ENCODE peak calls at places on chromosomes 12 and 14, in seven cellular contexts. One of them, this sample, is unnamed.

GRCh38 chr14:61281186-61281676 is at the start of gene TMEM30B:
- DNase-seq in body of pancreas: peak
- DNase-seq in transverse colon: peak
- DNase-seq in HCT116: no peak
- DNase-seq in uterus: no peak
- DNase-seq in heart left ventricle: no peak
- DNase-seq in erythroblast: no peak
- DNase-seq in this sample: no peak

GRCh38 chr14:96484391-96484790 is 17.8 kb upstream of the PAPOLA start:
- DNase-seq in body of pancreas: no peak
- DNase-seq in transverse colon: no peak
- DNase-seq in HCT116: no peak
- DNase-seq in uterus: no peak
- DNase-seq in heart left ventricle: no peak
- DNase-seq in erythroblast: no peak
- DNase-seq in this sample: no peak

GRCh38 chr12:55957106-55957859 is 8.6 kb downstream of the PMEL start:
- DNase-seq in body of pancreas: peak
- DNase-seq in transverse colon: peak
- DNase-seq in HCT116: no peak
- DNase-seq in uterus: peak
- DNase-seq in heart left ventricle: no peak
- DNase-seq in erythroblast: no peak
- DNase-seq in this sample: no peak

GRCh38 chr12:52277486-52278245 is 3.2 kb downstream of the KRT86 start:
- DNase-seq in body of pancreas: no peak
- DNase-seq in transverse colon: no peak
- DNase-seq in HCT116: no peak
- DNase-seq in uterus: no peak
- DNase-seq in heart left ventricle: no peak
- DNase-seq in erythroblast: no peak
- DNase-seq in this sample: no peak

GRCh38 chr14:88005978-88006851 is 1.3 kb downstream of the GPR65 start:
- DNase-seq in body of pancreas: peak
- DNase-seq in transverse colon: peak
- DNase-seq in HCT116: no peak
- DNase-seq in uterus: no peak
- DNase-seq in heart left ventricle: no peak
- DNase-seq in erythroblast: peak
- DNase-seq in this sample: no peak

GRCh38 chr14:76348898-76349297 is 27.0 kb upstream of the ESRRB start:
- DNase-seq in body of pancreas: peak
- DNase-seq in transverse colon: no peak
- DNase-seq in HCT116: peak
- DNase-seq in uterus: peak
- DNase-seq in heart left ventricle: peak
- DNase-seq in erythroblast: no peak
- DNase-seq in this sample: peak

GRCh38 chr14:61461808-61462275 is 140.5 kb downstream of the PRKCH start:
- DNase-seq in body of pancreas: peak
- DNase-seq in transverse colon: no peak
- DNase-seq in HCT116: peak
- DNase-seq in uterus: no peak
- DNase-seq in heart left ventricle: no peak
- DNase-seq in erythroblast: peak
- DNase-seq in this sample: no peak

GRCh38 chr14:72543325-72543724 is 350.6 kb downstream of the DPF3 start:
- DNase-seq in body of pancreas: no peak
- DNase-seq in transverse colon: no peak
- DNase-seq in HCT116: no peak
- DNase-seq in uterus: no peak
- DNase-seq in heart left ventricle: no peak
- DNase-seq in erythroblast: no peak
- DNase-seq in this sample: no peak

GRCh38 chr12:112389228-112389627 is 7.0 kb upstream of the HECTD4 start:
- DNase-seq in body of pancreas: no peak
- DNase-seq in transverse colon: no peak
- DNase-seq in HCT116: no peak
- DNase-seq in uterus: no peak
- DNase-seq in heart left ventricle: no peak
- DNase-seq in erythroblast: no peak
- DNase-seq in this sample: no peak

GRCh38 chr12:82366182-82366581 is 7.9 kb downstream of the METTL25 start:
- DNase-seq in body of pancreas: no peak
- DNase-seq in transverse colon: no peak
- DNase-seq in HCT116: no peak
- DNase-seq in uterus: no peak
- DNase-seq in heart left ventricle: no peak
- DNase-seq in erythroblast: no peak
- DNase-seq in this sample: no peak

GRCh38 chr12:124855275-124855957 is 8.2 kb downstream of the SCARB1 start:
- DNase-seq in body of pancreas: no peak
- DNase-seq in transverse colon: no peak
- DNase-seq in HCT116: no peak
- DNase-seq in uterus: no peak
- DNase-seq in heart left ventricle: no peak
- DNase-seq in erythroblast: no peak
- DNase-seq in this sample: no peak

GRCh38 chr12:124857921-124858461 is 5.7 kb downstream of the SCARB1 start:
- DNase-seq in body of pancreas: no peak
- DNase-seq in transverse colon: no peak
- DNase-seq in HCT116: no peak
- DNase-seq in uterus: no peak
- DNase-seq in heart left ventricle: no peak
- DNase-seq in erythroblast: peak
- DNase-seq in this sample: no peak

GRCh38 chr12:124856842-124857178 is 6.9 kb downstream of the SCARB1 start:
- DNase-seq in body of pancreas: no peak
- DNase-seq in transverse colon: no peak
- DNase-seq in HCT116: no peak
- DNase-seq in uterus: no peak
- DNase-seq in heart left ventricle: no peak
- DNase-seq in erythroblast: no peak
- DNase-seq in this sample: no peak

GRCh38 chr12:124854637-124855184 is 9.0 kb downstream of the SCARB1 start:
- DNase-seq in body of pancreas: no peak
- DNase-seq in transverse colon: no peak
- DNase-seq in HCT116: no peak
- DNase-seq in uterus: no peak
- DNase-seq in heart left ventricle: no peak
- DNase-seq in erythroblast: no peak
- DNase-seq in this sample: no peak

GRCh38 chr12:124856132-124856841 is 7.4 kb downstream of the SCARB1 start:
- DNase-seq in body of pancreas: no peak
- DNase-seq in transverse colon: no peak
- DNase-seq in HCT116: no peak
- DNase-seq in uterus: no peak
- DNase-seq in heart left ventricle: no peak
- DNase-seq in erythroblast: peak
- DNase-seq in this sample: no peak
- TF ChIP-seq POLR2A in body of pancreas: no peak
- TF ChIP-seq POLR2A in transverse colon: no peak
- TF ChIP-seq POLR2A in HCT116: no peak
- TF ChIP-seq POLR2A in uterus: no peak
- TF ChIP-seq POLR2A in heart left ventricle: no peak
- TF ChIP-seq POLR2A in erythroblast: no peak
- TF ChIP-seq POLR2A in this sample: no peak

DNA sequence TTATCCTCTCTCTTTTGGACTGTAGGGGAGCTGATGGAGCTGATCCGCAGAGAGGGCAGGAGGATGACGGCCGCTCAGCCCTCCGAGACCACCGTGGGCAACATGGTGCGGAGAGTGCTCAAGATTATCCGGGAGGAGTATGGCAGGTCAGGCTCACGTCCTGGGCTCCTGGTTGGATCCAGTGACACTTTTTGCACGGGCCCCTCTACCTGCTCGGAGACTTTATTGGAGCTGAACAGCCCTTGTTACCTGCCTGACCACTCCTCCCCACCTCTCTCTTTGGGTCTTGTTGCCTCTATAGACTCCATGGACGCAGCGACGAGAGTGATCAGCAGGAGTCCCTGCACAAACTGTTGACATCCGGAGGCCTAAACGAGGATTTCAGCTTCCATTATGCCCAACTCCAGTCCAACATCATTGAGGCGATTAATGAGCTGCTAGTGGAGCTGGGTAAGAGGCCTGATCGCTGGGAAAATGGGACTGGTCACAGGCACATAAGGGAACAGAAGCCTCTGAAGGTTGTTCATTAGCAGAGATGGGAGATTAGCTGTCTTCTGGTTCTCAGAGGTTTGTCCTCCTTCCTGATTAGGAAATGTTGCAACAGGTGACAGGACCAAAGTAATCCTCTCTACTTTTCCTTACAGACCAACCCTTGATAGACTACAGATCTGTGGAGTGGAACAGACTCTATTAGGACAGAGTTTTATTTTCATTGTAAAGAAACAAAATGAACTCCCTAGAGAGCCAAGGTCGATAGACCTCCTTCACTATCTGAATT is 718 bp downstream of the EIF2B2 start:
- DNase-seq in body of pancreas: no peak
- DNase-seq in transverse colon: peak
- DNase-seq in HCT116: no peak
- DNase-seq in uterus: no peak
- DNase-seq in heart left ventricle: no peak
- DNase-seq in erythroblast: peak
- DNase-seq in this sample: no peak
- TF ChIP-seq POLR2A in body of pancreas: no peak
- TF ChIP-seq POLR2A in transverse colon: no peak
- TF ChIP-seq POLR2A in HCT116: no peak
- TF ChIP-seq POLR2A in uterus: no peak
- TF ChIP-seq POLR2A in heart left ventricle: no peak
- TF ChIP-seq POLR2A in erythroblast: no peak
- TF ChIP-seq POLR2A in this sample: no peak

DNA sequence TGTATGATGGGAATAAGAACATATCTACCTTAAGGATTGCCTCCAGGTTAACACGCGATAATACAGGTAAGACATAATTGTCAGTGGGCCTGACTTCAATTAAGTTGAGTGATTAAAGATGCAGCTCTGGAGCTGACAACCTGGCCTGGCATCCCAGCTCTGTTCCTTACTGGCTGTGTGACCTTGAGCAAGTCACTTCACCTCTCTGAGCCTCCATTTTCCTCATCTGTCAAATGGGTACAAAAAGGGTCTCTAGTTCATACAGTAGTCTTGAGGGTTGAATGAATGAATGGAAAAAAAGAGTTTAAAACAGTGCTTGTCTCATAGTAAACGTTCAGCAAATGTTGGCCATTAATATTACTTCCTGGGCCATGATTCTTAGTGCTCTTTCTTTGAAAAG is 213.9 kb downstream of the PHETA1 start:
- DNase-seq in body of pancreas: no peak
- DNase-seq in transverse colon: no peak
- DNase-seq in HCT116: no peak
- DNase-seq in uterus: no peak
- DNase-seq in heart left ventricle: no peak
- DNase-seq in erythroblast: no peak
- DNase-seq in this sample: no peak
- TF ChIP-seq POLR2A in body of pancreas: no peak
- TF ChIP-seq POLR2A in transverse colon: no peak
- TF ChIP-seq POLR2A in HCT116: no peak
- TF ChIP-seq POLR2A in uterus: no peak
- TF ChIP-seq POLR2A in heart left ventricle: no peak
- TF ChIP-seq POLR2A in erythroblast: no peak
- TF ChIP-seq POLR2A in this sample: no peak

GRCh38 chr12:121837680-121838079 is 21.0 kb downstream of the HPD start:
- DNase-seq in body of pancreas: no peak
- DNase-seq in transverse colon: no peak
- DNase-seq in HCT116: no peak
- DNase-seq in uterus: no peak
- DNase-seq in heart left ventricle: no peak
- DNase-seq in erythroblast: no peak
- DNase-seq in this sample: no peak

GRCh38 chr12:121843236-121843982 is 15.2 kb downstream of the HPD start:
- DNase-seq in body of pancreas: no peak
- DNase-seq in transverse colon: no peak
- DNase-seq in HCT116: no peak
- DNase-seq in uterus: no peak
- DNase-seq in heart left ventricle: no peak
- DNase-seq in erythroblast: no peak
- DNase-seq in this sample: no peak

GRCh38 chr12:121839993-121840761 is 18.5 kb downstream of the HPD start:
- DNase-seq in body of pancreas: no peak
- DNase-seq in transverse colon: no peak
- DNase-seq in HCT116: no peak
- DNase-seq in uterus: no peak
- DNase-seq in heart left ventricle: no peak
- DNase-seq in erythroblast: no peak
- DNase-seq in this sample: no peak

GRCh38 chr12:121838096-121838495 is 20.6 kb downstream of the HPD start:
- DNase-seq in body of pancreas: no peak
- DNase-seq in transverse colon: no peak
- DNase-seq in HCT116: no peak
- DNase-seq in uterus: no peak
- DNase-seq in heart left ventricle: no peak
- DNase-seq in erythroblast: no peak
- DNase-seq in this sample: no peak

GRCh38 chr12:121839106-121839992 is 19.3 kb downstream of the HPD start:
- DNase-seq in body of pancreas: peak
- DNase-seq in transverse colon: peak
- DNase-seq in HCT116: peak
- DNase-seq in uterus: peak
- DNase-seq in heart left ventricle: peak
- DNase-seq in erythroblast: peak
- DNase-seq in this sample: peak
- TF ChIP-seq POLR2A in body of pancreas: peak
- TF ChIP-seq POLR2A in transverse colon: peak
- TF ChIP-seq POLR2A in HCT116: peak
- TF ChIP-seq POLR2A in uterus: peak
- TF ChIP-seq POLR2A in heart left ventricle: peak
- TF ChIP-seq POLR2A in erythroblast: peak
- TF ChIP-seq POLR2A in this sample: peak

DNA sequence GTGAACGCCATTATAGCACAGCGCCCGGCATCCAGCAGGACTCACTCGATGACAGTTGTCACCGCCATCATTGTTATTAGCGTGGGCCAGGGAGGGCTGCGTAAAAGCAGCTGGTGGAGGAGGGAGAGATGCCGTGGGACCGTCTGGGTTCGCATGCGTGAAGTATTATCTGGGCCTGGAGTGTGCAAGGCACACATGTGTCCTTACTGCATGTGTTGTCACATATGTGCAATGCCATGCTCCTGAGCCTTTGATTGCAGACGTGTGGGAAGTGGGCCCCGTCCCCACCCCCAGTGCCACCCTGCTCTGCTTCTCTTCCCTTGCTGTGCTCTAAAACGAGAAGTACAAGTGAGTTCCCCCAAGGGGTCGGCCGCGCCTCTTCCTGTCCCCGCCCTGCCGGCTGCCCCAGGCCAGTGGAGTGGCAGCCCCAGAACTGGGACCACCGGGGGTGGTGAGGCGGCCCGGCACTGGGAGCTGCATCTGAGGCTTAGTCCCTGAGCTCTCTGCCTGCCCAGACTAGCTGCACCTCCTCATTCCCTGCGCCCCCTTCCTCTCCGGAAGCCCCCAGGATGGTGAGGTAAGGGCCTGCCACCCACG is at the start of gene PTPN6:
- DNase-seq in body of pancreas: peak
- DNase-seq in transverse colon: peak
- DNase-seq in HCT116: no peak
- DNase-seq in uterus: no peak
- DNase-seq in heart left ventricle: peak
- DNase-seq in erythroblast: no peak
- DNase-seq in this sample: no peak
- TF ChIP-seq POLR2A in body of pancreas: peak
- TF ChIP-seq POLR2A in transverse colon: peak
- TF ChIP-seq POLR2A in HCT116: no peak
- TF ChIP-seq POLR2A in uterus: no peak
- TF ChIP-seq POLR2A in heart left ventricle: no peak
- TF ChIP-seq POLR2A in erythroblast: peak
- TF ChIP-seq POLR2A in this sample: no peak

This sample was measured in H54.